ENCODE peak calls at places on chromosomes 12 and 14, in four cellular contexts. P, G, A and Q are unnamed samples.

GRCh38 chr12:106415134-106415533 is 57.6 kb downstream of the POLR3B start:
- DNase-seq in P (no peak), G (peak), A (no peak), Q (no peak)

GRCh38 chr12:43029971-43030370 is 440.4 kb upstream of the PRICKLE1 start:
- DNase-seq in P (no peak), G (no peak), A (no peak), Q (no peak)

GRCh38 chr12:1174659-1175058 is 183.6 kb downstream of the ERC1 start:
- DNase-seq in P (no peak), G (no peak), A (no peak), Q (no peak)

GRCh38 chr12:2732290-2732689 is 62.5 kb upstream of the FKBP4 start:
- DNase-seq in P (no peak), G (no peak), A (no peak), Q (no peak)

GRCh38 chr14:90534091-90534837 is 137.4 kb downstream of the CALM1 start:
- DNase-seq in P (no peak), G (no peak), A (no peak), Q (no peak)

GRCh38 chr12:34295366-34296142 is 273.3 kb downstream of the ALG10 start:
- DNase-seq in P (no peak), G (no peak), A (no peak), Q (no peak)

GRCh38 chr12:16530268-16530865 is 75.6 kb downstream of the LMO3 start:
- DNase-seq in P (no peak), G (no peak), A (no peak), Q (no peak)

GRCh38 chr12:10457760-10458159 is 4.6 kb upstream of the KLRC1 start:
- DNase-seq in P (no peak), G (no peak), A (no peak), Q (no peak)

GRCh38 chr14:85534914-85535313 is 5.0 kb downstream of the FLRT2 start:
- DNase-seq in P (no peak), G (no peak), A (no peak), Q (no peak)

GRCh38 chr12:48296586-48297396 is 53.9 kb downstream of the ZNF641 start:
- DNase-seq in P (no peak), G (peak), A (peak), Q (peak)
- H3K4me3 ChIP-seq in P (no peak), G (peak), A (peak), Q (peak)

GRCh38 chr12:118357327-118358007 is 15.2 kb downstream of the TAOK3 start:
- DNase-seq in P (peak), G (no peak), A (peak), Q (no peak)

GRCh38 chr12:118358008-118358359 is 14.7 kb downstream of the TAOK3 start:
- DNase-seq in P (no peak), G (no peak), A (no peak), Q (no peak)

GRCh38 chr12:118355838-118356237 is 16.9 kb downstream of the TAOK3 start:
- DNase-seq in P (no peak), G (no peak), A (no peak), Q (no peak)

GRCh38 chr12:118354903-118355302 is 17.8 kb downstream of the TAOK3 start:
- DNase-seq in P (no peak), G (no peak), A (no peak), Q (no peak)

DNA sequence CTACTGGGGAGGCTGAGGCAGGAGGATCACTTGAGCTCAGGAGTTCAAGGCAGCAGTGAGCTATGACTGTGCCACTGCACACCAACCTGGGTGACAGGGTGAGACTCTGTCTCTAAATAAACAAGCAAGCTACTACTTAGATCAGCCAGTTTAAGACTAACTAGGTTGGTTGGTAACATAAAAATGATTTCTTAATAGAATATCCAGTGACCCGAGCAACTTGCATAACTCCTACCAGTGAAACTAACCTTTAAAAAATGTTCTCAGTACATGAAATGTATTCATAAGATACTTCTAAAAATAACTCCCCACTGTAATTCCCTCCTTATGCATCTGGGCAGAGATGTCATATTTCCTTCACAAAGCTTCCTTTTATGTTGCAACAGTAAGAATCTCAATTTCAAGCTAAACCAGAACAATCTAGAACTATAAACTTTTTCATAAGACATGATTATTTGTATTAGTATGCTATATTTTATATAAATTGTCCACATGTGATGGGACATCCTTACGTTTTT is 15.8 kb downstream of the TAOK3 start:
- DNase-seq in P (no peak), G (peak), A (no peak), Q (no peak)
- H3K4me3 ChIP-seq in P (peak), G (no peak), A (no peak), Q (no peak)

DNA sequence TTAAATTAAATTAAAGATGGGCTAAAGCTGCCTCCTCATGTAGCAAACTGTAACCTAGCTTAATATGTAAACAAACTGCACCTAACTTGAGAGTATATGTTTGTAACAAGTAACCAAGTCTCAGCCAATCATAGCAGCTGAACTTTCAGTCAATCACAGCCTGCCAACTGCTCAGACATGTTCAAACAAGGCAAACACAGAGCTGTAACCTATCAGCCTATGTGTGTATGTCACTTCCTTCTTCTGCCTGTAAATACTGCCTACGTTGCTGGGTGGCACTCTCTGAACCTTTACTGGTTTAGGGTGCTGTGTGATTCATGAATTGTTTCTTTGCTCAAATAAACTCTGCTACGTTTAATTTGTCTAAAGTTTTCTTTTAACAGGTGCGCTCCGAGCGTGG is 2.9 kb downstream of the SERPINA6 start:
- DNase-seq in P (no peak), G (no peak), A (no peak), Q (peak)
- H3K4me3 ChIP-seq in P (no peak), G (no peak), A (no peak), Q (no peak)

DNA sequence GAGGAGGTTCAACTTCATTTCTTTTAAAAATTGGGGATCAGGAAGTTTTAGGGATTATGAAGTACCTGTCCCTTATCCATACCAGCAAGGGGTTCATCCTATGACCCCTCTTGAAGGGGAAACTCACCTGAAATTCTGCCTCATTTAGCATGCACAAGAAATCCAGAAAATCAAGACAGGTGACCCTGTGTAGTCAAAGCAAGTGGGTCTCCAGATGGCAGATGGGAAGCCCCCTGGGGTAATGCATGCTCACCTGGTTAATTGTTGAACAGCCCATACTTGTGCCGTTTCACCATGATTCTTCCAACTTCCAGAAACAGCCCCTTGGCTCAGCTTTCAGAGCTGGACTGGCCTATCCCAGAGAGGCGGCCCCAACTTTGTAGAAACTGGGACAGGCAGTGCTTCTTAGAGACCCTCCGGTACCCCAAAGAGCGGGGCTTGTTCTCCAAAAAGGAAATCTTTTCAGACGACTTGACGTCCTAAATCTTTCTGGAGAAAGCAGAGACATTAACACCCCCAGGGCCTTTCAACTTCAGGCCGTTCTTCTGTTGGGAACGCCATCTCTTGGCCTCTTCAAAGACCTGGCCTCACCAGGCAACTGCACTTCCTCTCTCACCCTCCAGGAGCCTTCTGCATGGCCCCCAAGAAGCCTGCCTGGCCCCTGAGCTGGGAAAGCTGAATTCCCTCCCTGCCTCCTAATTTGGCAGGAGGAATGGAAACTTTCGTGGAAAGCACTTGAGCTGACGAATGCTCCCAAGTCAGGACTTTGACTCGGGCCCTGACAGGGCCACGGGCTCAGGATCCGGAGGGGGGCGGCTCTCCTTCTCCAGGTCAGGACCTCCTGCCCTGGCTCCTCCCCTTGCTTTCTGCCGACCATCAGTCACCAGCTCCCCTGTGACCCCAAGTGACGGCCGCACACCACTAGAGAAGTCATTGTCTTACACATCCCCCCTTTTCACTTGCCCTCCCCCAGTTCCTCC is 66.1 kb upstream of the ESRRB start:
- DNase-seq in P (no peak), G (no peak), A (no peak), Q (no peak)
- H3K4me3 ChIP-seq in P (no peak), G (no peak), A (no peak), Q (no peak)

DNA sequence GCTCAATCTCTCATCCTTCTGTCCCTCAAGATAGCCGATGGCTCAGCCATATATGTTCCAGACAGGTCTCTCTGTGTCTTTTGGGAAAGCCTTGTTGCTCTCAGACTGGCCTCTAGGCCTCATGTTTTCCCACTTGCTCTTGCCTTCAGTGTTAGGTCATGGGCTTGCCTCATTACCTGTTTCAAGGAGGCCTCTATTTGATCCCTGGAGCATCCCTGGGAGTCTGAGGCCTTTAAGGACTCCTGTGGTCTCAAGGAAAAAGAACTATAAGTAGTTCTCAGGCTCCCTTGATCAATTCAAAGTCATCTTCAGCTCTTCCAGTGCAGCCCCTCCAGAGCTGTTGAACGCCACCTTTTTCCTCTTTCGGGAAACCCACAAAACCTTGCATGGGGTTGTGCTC is 47.9 kb downstream of the NTF3 start:
- DNase-seq in P (no peak), G (no peak), A (no peak), Q (no peak)
- H3K4me3 ChIP-seq in P (no peak), G (no peak), A (no peak), Q (no peak)

DNA sequence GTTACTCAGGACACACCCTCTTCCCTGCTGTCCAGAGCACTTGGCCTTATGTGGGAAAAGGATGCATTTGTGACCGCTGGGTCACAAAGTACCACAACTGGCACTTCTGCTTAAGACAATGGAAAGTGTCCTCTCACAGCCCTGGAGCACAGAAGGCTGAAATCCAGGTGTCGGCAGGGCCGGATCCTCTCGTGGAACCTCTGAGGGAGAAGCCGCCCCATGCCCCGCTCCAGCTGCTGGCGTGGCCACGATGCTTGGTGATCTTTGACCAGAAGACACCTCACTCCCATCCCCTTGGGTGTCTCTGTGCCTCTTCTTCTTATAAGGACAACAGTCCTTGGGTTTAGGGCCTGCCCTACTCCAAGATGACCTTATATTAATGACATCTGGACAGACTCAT is 157.0 kb downstream of the PIWIL1 start:
- DNase-seq in P (no peak), G (no peak), A (no peak), Q (no peak)
- H3K4me3 ChIP-seq in P (no peak), G (no peak), A (no peak), Q (no peak)

DNA sequence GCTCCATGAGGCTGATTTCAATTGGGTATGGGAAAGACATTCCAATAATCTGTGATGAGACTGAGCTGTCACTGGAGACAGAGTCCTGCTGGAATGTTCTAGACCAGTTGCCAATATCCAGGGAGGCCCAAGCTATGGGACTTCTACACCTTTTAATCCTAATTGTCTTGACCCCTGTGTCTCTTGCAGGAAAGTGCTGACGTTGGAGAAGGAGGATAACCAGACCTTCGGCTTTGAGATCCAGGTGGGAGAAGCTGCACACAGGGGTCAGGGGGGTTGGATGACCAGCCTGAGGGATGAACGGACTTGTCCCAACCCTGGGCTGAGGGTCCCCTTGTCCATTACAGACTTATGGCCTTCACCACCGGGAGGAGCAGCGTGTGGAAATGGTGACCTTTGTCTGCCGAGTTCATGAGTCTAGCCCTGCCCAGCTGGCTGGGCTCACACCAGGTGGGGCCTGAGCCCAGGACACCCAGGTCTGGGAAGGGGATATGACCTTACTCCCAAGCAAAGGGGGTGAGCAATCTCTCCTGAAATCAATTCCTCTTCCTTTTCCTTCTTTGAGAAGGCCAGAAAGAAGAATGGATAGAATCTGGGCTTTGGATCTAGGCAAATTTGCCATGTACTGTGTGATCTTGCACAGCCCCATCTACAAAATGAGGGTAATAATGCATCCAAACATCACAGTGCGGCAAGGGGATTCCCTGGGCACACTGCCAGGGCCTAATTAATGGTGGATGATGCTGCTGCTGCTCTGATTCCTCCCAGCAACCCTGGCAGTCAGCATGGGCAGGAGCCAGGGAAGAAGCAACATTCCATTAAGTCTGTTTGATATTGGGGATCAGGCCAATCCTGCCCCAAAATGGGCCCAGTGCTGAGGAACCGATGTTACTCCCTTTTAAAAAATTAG is 4.2 kb downstream of the TAMALIN start:
- DNase-seq in P (no peak), G (no peak), A (peak), Q (no peak)
- H3K4me3 ChIP-seq in P (no peak), G (no peak), A (peak), Q (no peak)

DNA sequence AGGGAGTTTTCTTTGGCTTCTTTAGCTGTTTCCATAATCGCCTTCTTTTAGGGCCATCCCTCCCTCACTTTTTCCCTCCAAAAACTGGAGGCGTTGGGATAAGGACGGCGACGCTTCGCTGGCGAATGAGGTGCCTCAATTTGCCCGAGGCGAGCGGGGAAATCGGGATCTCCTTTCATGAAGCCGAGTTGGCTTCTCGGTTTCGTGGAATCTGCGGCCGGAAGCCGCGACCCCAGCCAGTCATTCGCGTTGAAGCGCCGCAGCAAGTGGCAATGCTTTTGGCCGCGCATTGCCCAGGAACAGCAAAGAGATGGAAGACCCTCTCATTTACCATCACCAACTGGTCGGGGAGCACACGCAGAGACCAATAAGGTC is 8.3 kb upstream of the SIX1 start:
- DNase-seq in P (no peak), G (no peak), A (no peak), Q (no peak)
- H3K4me3 ChIP-seq in P (peak), G (peak), A (peak), Q (peak)

GRCh38 chr14:75443203-75443969 is 15.6 kb downstream of the JDP2 start:
- DNase-seq in P (no peak), G (no peak), A (no peak), Q (no peak)

GRCh38 chr14:75442642-75443041 is 14.8 kb downstream of the JDP2 start:
- DNase-seq in P (no peak), G (peak), A (no peak), Q (no peak)

GRCh38 chr14:75440733-75441474 is 13.1 kb downstream of the JDP2 start:
- DNase-seq in P (no peak), G (peak), A (no peak), Q (peak)

GRCh38 chr14:75442166-75442565 is 14.3 kb downstream of the JDP2 start:
- DNase-seq in P (no peak), G (no peak), A (no peak), Q (no peak)

GRCh38 chr14:75441731-75442130 is 13.9 kb downstream of the JDP2 start:
- DNase-seq in P (no peak), G (no peak), A (no peak), Q (no peak)
- H3K4me3 ChIP-seq in P (no peak), G (no peak), A (no peak), Q (no peak)

GRCh38 chr12:53379389-53380103 is 430 bp upstream of the SP1 start:
- DNase-seq in P (peak), G (peak), A (peak), Q (peak)
- H3K4me3 ChIP-seq in P (peak), G (peak), A (peak), Q (peak)